ENCODE peak calls at places on chromosomes 4 and X, in four cellular contexts. B is astrocyte, H is tibial artery, Q is foreskin fibroblast. L is an unnamed sample.

GRCh38 chr4:6458528-6458927 is 13.9 kb downstream of the PPP2R2C start:
- DNase-seq in Q (no peak), H (no peak), B (no peak), L (no peak)

GRCh38 chr4:110108470-110108869 is 89.9 kb downstream of the ELOVL6 start:
- DNase-seq in Q (no peak), B (no peak), H (no peak), L (peak; percentile 11)

GRCh38 chr4:132642196-132642817 is 506.8 kb upstream of the PCDH10 start:
- DNase-seq in H (no peak), B (peak; percentile 39), Q (no peak), L (peak; percentile 46)

GRCh38 chrX:38312436-38312835 is 14.9 kb downstream of the RPGR start:
- DNase-seq in B (peak; percentile 45), H (no peak), Q (peak; percentile 85), L (no peak)

GRCh38 chrX:110103344-110103743 is 100.4 kb downstream of the TMEM164 start:
- DNase-seq in B (no peak), H (no peak), Q (no peak), L (no peak)

GRCh38 chr4:139154538-139154937 is 22.5 kb downstream of the ELF2 start:
- DNase-seq in B (no peak), H (no peak), Q (no peak), L (no peak)

GRCh38 chrX:40864972-40865371 is 129.6 kb upstream of the MED14 start:
- DNase-seq in H (no peak), Q (peak; percentile 74), B (peak; percentile 89), L (no peak)

GRCh38 chrX:115560978-115561604 is at the start of gene PLS3:
- DNase-seq in B (peak; percentile 83), Q (peak; percentile 83), H (peak; percentile 82), L (peak; percentile 73)

GRCh38 chr4:129043523-129043922 is 49.8 kb downstream of the SCLT1 start:
- DNase-seq in B (peak; percentile 46), Q (peak; percentile 3), H (no peak), L (no peak)

GRCh38 chr4:98845960-98846359 is 83.0 kb downstream of the EIF4E start:
- DNase-seq in Q (no peak), B (no peak), H (no peak), L (no peak)

GRCh38 chr4:76723373-76723772 is 174.6 kb downstream of the SOWAHB start:
- DNase-seq in H (no peak), Q (peak; percentile 66), B (no peak), L (no peak)

GRCh38 chr4:44679060-44679459 is 840 bp downstream of the GUF1 start:
- DNase-seq in Q (no peak), B (no peak), H (no peak), L (peak; percentile 27)

GRCh38 chrX:72245461-72246089 is 6.7 kb upstream of the ERCC6L start:
- DNase-seq in H (peak; percentile 24), B (no peak), Q (peak; percentile 30), L (peak; percentile 65)

GRCh38 chr4:165369522-165369921 is 9.3 kb upstream of the CPE start:
- DNase-seq in Q (no peak), H (no peak), B (no peak), L (no peak)

GRCh38 chr4:163679189-163679588 is 184.7 kb downstream of the TMA16 start:
- DNase-seq in Q (no peak), B (peak; percentile 4), H (no peak), L (no peak)

GRCh38 chrX:129158505-129158904 is 364.8 kb downstream of the SMARCA1 start:
- DNase-seq in H (no peak), B (no peak), Q (no peak), L (no peak)

GRCh38 chr4:7646384-7647061 is 211.8 kb upstream of the PSAPL1 start:
- DNase-seq in H (no peak), B (no peak), Q (peak; percentile 22), L (no peak)

GRCh38 chr4:25814323-25814722 is 48.5 kb downstream of the SEL1L3 start:
- DNase-seq in B (peak; percentile 94), H (peak; percentile 64), Q (no peak), L (no peak)

GRCh38 chr4:7561557-7561956 is 126.8 kb upstream of the PSAPL1 start:
- DNase-seq in B (no peak), H (no peak), Q (no peak), L (no peak)

GRCh38 chrX:119492463-119492862 is 24.2 kb downstream of the SLC25A5 start:
- DNase-seq in H (no peak), B (no peak), Q (no peak), L (no peak)

GRCh38 chr4:168569066-168569908 is 72.4 kb downstream of the PALLD start:
- DNase-seq in H (no peak), B (peak; percentile 54), Q (no peak), L (no peak)

GRCh38 chr4:167290684-167291083 is 56.4 kb upstream of the SPOCK3 start:
- DNase-seq in H (no peak), Q (no peak), B (peak; percentile 10), L (no peak)

GRCh38 chrX:11756354-11757318 is 1.4 kb upstream of the MSL3 start:
- DNase-seq in Q (peak; percentile 44), H (no peak), B (peak; percentile 19), L (no peak)

GRCh38 chrX:150429577-150429976 is 66.5 kb downstream of the MAMLD1 start:
- DNase-seq in H (no peak), Q (peak; percentile 60), B (peak; percentile 59), L (no peak)

GRCh38 chrX:100980608-100981497 is 11.3 kb downstream of the ARL13A start:
- DNase-seq in Q (peak; percentile 92), H (peak; percentile 44), B (peak; percentile 72), L (no peak)

GRCh38 chr4:16110906-16111305 is 27.1 kb upstream of the PROM1 start:
- DNase-seq in B (no peak), Q (no peak), H (no peak), L (no peak)

GRCh38 chr4:142845293-142846070 is 619 bp downstream of the INPP4B start:
- DNase-seq in Q (no peak), B (no peak), H (no peak), L (peak; percentile 4)

GRCh38 chr4:122691988-122692387 is 40.5 kb upstream of the BBS12 start:
- DNase-seq in H (no peak), B (no peak), Q (no peak), L (no peak)

GRCh38 chrX:111447298-111447697 is 35.3 kb upstream of the DCX start:
- DNase-seq in H (no peak), B (peak; percentile 1), Q (no peak), L (peak; percentile 13)

GRCh38 chr4:33302298-33302697 is 2582.1 kb downstream of the PCDH7 start:
- DNase-seq in H (no peak), Q (no peak), B (peak; percentile 68), L (no peak)

GRCh38 chr4:63663870-63664269 is 745.4 kb downstream of the TECRL start:
- DNase-seq in B (no peak), H (no peak), Q (no peak), L (no peak)

GRCh38 chr4:109872950-109873656 is 25.2 kb downstream of the LRIT3 start:
- DNase-seq in Q (no peak), B (no peak), H (no peak), L (no peak)

DNA sequence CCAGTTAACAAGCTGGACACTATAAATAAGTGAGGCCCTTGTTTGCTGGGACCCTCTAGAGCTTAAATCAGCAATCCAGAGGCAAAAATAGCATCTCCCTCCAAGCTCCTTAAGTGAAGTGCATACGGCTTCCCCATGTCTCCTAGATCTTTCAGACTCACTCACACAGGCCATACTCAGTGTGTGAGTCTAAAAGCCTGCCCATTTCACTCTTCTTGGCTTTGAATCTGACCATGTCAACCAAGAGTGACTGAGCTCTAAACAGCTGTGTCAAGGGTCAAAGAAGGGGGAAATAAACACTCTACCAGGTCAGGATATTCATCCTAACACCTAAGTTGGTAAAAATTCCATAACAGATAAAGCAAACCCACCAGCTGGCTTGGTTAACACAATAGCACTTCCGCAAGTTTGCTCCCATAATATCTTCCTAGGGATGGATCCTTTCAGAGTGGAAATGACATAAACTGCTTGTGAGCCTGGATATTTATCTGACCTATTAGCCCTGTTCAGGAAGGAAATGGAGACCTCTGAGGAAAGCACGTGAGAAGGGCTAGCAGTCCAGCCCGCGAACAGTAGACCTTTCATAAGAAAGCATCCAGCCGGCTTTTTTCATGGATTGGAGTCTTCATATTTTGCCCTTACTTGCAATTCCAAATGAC is 65.6 kb downstream of the MID1 start:
- DNase-seq in B (no peak), Q (no peak), H (no peak), L (no peak)
- TF ChIP-seq CTCF in B (no peak), Q (no peak), H (no peak), L (no peak)

DNA sequence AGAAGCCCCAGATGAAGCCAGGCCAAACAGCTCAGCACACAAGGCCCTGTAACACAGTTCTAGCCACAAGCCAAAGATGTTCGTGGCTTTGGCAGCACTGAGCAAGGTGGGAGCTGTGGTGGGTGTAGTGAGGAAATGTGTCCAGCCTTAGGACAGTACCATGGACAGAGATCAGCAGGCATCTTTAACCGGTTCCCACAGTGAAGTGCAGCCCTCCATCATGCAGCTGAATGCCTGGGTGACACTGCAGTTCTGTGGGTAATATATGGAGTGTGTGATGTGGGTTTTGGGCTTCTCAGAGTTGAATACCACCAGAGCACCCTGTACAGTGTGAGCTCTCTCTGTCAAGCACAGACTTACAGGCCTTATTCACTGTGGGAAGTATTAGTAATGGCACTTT is 6.0 kb upstream of the NEXMIF start:
- DNase-seq in Q (no peak), H (no peak), B (no peak), L (no peak)
- TF ChIP-seq CTCF in Q (no peak), H (no peak), B (no peak), L (no peak)

DNA sequence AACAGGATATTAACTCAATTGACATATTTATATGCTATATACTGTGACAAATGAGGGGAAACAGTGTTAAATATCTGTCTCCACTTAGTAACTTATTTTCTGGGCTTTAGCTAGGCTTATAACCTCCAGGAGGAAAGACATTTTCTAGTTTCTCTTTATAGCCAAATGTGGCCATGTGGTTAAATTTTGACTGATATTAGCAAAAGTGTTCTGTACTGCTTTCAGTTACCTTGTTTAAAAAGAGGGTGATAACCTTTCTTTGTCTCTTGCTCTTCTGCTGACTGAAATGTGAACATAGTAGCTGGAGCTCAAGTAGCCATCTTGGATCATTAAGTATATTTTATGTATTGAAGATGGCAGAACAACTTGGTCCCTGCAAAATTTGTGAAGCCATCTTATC is 253.7 kb downstream of the PDHA2 start:
- DNase-seq in Q (no peak), H (no peak), B (no peak), L (no peak)
- TF ChIP-seq CTCF in Q (no peak), H (no peak), B (no peak), L (no peak)

GRCh38 chr4:12729384-12729783 is 754.8 kb downstream of the RAB28 start:
- DNase-seq in Q (peak; percentile 4), H (no peak), B (peak; percentile 1), L (peak; percentile 22)

GRCh38 chr4:12724520-12724919 is 759.6 kb downstream of the RAB28 start:
- DNase-seq in H (no peak), B (no peak), Q (no peak), L (peak; percentile 7)

GRCh38 chr4:12723849-12724447 is 760.2 kb downstream of the RAB28 start:
- DNase-seq in H (no peak), B (no peak), Q (no peak), L (no peak)
- TF ChIP-seq CTCF in H (no peak), B (no peak), Q (no peak), L (peak; percentile 22)

L was measured in GM13977.